ENCODE peak calls at places on chromosome 2, in five cellular contexts. One of them, this sample, is unnamed.

GRCh38 chr2:74458957-74459290 is 686 bp downstream of the WBP1 start:
- DNase-seq in pulmonary artery endothelial cell: no peak
- DNase-seq in stimulated activated CD4-positive, alpha-beta T cell treated with anti-CD3 and anti-CD28 coated beads, Interleukin-2, amount 100 ng/mL, for 24 hours: no peak
- DNase-seq in Caki2: no peak
- DNase-seq in neural crest cell: no peak
- DNase-seq in this sample: no peak

GRCh38 chr2:63903003-63903402 is 61.3 kb downstream of the UGP2 start:
- DNase-seq in pulmonary artery endothelial cell: no peak
- DNase-seq in stimulated activated CD4-positive, alpha-beta T cell treated with anti-CD3 and anti-CD28 coated beads, Interleukin-2, amount 100 ng/mL, for 24 hours: no peak
- DNase-seq in Caki2: no peak
- DNase-seq in neural crest cell: no peak
- DNase-seq in this sample: no peak

GRCh38 chr2:133433455-133434451 is 134.5 kb downstream of the NCKAP5 start:
- DNase-seq in pulmonary artery endothelial cell: no peak
- DNase-seq in stimulated activated CD4-positive, alpha-beta T cell treated with anti-CD3 and anti-CD28 coated beads, Interleukin-2, amount 100 ng/mL, for 24 hours: no peak
- DNase-seq in Caki2: peak
- DNase-seq in neural crest cell: no peak
- DNase-seq in this sample: no peak

GRCh38 chr2:207487650-207488315 is 42.0 kb upstream of the CREB1 start:
- DNase-seq in pulmonary artery endothelial cell: no peak
- DNase-seq in stimulated activated CD4-positive, alpha-beta T cell treated with anti-CD3 and anti-CD28 coated beads, Interleukin-2, amount 100 ng/mL, for 24 hours: no peak
- DNase-seq in Caki2: peak
- DNase-seq in neural crest cell: no peak
- DNase-seq in this sample: no peak

GRCh38 chr2:187566266-187566665 is 12.0 kb upstream of the TFPI start:
- DNase-seq in pulmonary artery endothelial cell: no peak
- DNase-seq in stimulated activated CD4-positive, alpha-beta T cell treated with anti-CD3 and anti-CD28 coated beads, Interleukin-2, amount 100 ng/mL, for 24 hours: no peak
- DNase-seq in Caki2: no peak
- DNase-seq in neural crest cell: no peak
- DNase-seq in this sample: no peak

GRCh38 chr2:170012773-170013172 is 165.2 kb upstream of the MYO3B start:
- DNase-seq in pulmonary artery endothelial cell: no peak
- DNase-seq in stimulated activated CD4-positive, alpha-beta T cell treated with anti-CD3 and anti-CD28 coated beads, Interleukin-2, amount 100 ng/mL, for 24 hours: no peak
- DNase-seq in Caki2: no peak
- DNase-seq in neural crest cell: no peak
- DNase-seq in this sample: no peak

GRCh38 chr2:12688156-12688555 is 28.6 kb upstream of the TRIB2 start:
- DNase-seq in pulmonary artery endothelial cell: no peak
- DNase-seq in stimulated activated CD4-positive, alpha-beta T cell treated with anti-CD3 and anti-CD28 coated beads, Interleukin-2, amount 100 ng/mL, for 24 hours: no peak
- DNase-seq in Caki2: no peak
- DNase-seq in neural crest cell: no peak
- DNase-seq in this sample: no peak

GRCh38 chr2:64975232-64975791 is 13.9 kb upstream of the SLC1A4 start:
- DNase-seq in pulmonary artery endothelial cell: no peak
- DNase-seq in stimulated activated CD4-positive, alpha-beta T cell treated with anti-CD3 and anti-CD28 coated beads, Interleukin-2, amount 100 ng/mL, for 24 hours: no peak
- DNase-seq in Caki2: peak
- DNase-seq in neural crest cell: no peak
- DNase-seq in this sample: no peak

This sample was measured in K562.